ENCODE peak calls at places on chromosomes 1 and 21, in nine cellular contexts. S is IMR-90, G is prostate gland, Q is Peyer's patch, F is breast epithelium, P is SK-N-SH, E is heart right ventricle, V is adrenal gland, X is psoas muscle. J is an unnamed sample. For H3K4me1, the result is how much of the 10 kb centered on the place peaks cover.

GRCh38 chr1:31423418-31423947 is 10.5 kb downstream of the SERINC2 start:
- DNase-seq in S (no peak), G (no peak), Q (peak), F (no peak), P (no peak), E (no peak), V (no peak), X (no peak), J (no peak)

GRCh38 chr1:46697053-46697452 is 21.9 kb downstream of the EFCAB14 start:
- DNase-seq in S (peak), G (no peak), Q (no peak), F (no peak), P (no peak), E (no peak), V (no peak), X (no peak), J (no peak)

GRCh38 chr21:38498057-38498833 is at the start of gene ERG:
- DNase-seq in S (no peak), G (no peak), Q (no peak), F (no peak), P (no peak), E (peak), V (no peak), X (peak), J (no peak)

GRCh38 chr1:6823822-6824221 is 38.6 kb downstream of the CAMTA1 start:
- DNase-seq in S (no peak), G (no peak), Q (no peak), F (no peak), P (no peak), E (no peak), V (no peak), X (no peak), J (no peak)

GRCh38 chr1:167562697-167563096 is 9.1 kb upstream of the CREG1 start:
- DNase-seq in S (peak), G (no peak), Q (no peak), F (no peak), P (no peak), E (no peak), V (no peak), X (no peak), J (no peak)

GRCh38 chr1:16087733-16088132 is 14.3 kb upstream of the FAM131C start:
- DNase-seq in S (no peak), G (no peak), Q (no peak), F (no peak), P (no peak), E (no peak), V (no peak), X (no peak), J (peak)

GRCh38 chr21:25515484-25516405 is 91.5 kb downstream of the MRPL39 start:
- DNase-seq in S (peak), G (no peak), Q (no peak), F (no peak), P (no peak), E (no peak), V (no peak), X (no peak), J (no peak)

GRCh38 chr1:87684786-87685185 is 356.1 kb downstream of the LMO4 start:
- DNase-seq in S (peak), G (peak), Q (no peak), F (no peak), P (no peak), E (peak), V (peak), X (no peak), J (no peak)

GRCh38 chr1:163072658-163073057 is 3.5 kb downstream of the RGS4 start:
- DNase-seq in S (peak), G (no peak), Q (no peak), F (no peak), P (no peak), E (no peak), V (no peak), X (no peak), J (no peak)

GRCh38 chr1:24903560-24903954 is 26.5 kb downstream of the RUNX3 start:
- DNase-seq in S (no peak), G (no peak), Q (no peak), F (no peak), P (no peak), E (no peak), V (no peak), X (no peak), J (no peak)

GRCh38 chr1:48864913-48865312 is 88.2 kb upstream of the BEND5 start:
- DNase-seq in S (no peak), G (no peak), Q (no peak), F (no peak), P (no peak), E (no peak), V (no peak), X (no peak), J (peak)

GRCh38 chr1:110787328-110788071 is 85.4 kb upstream of the CD53 start:
- DNase-seq in S (no peak), G (no peak), Q (peak), F (no peak), P (no peak), E (no peak), V (no peak), X (no peak), J (no peak)

GRCh38 chr21:38505654-38506523 is 7.6 kb upstream of the ERG start:
- DNase-seq in S (peak), G (peak), Q (no peak), F (no peak), P (peak), E (no peak), V (peak), X (no peak), J (peak)

GRCh38 chr1:201649776-201650607 is 111.1 kb downstream of the NAV1 start:
- DNase-seq in S (peak), G (peak), Q (no peak), F (peak), P (peak), E (peak), V (peak), X (peak), J (peak)

GRCh38 chr1:31760422-31760900 is 3.7 kb downstream of the ADGRB2 start:
- DNase-seq in S (no peak), G (no peak), Q (no peak), F (no peak), P (peak), E (no peak), V (no peak), X (no peak), J (peak)

GRCh38 chr1:174692313-174692712 is 244.5 kb downstream of the GPR52 start:
- DNase-seq in S (peak), G (no peak), Q (no peak), F (no peak), P (no peak), E (no peak), V (peak), X (no peak), J (no peak)

GRCh38 chr1:244599937-244600350 is 53.0 kb upstream of the DESI2 start:
- DNase-seq in S (peak), G (no peak), Q (no peak), F (no peak), P (no peak), E (no peak), V (peak), X (no peak), J (no peak)

GRCh38 chr1:7831458-7831857 is 21.4 kb downstream of the UTS2 start:
- DNase-seq in S (no peak), G (no peak), Q (no peak), F (no peak), P (no peak), E (no peak), V (no peak), X (no peak), J (no peak)

GRCh38 chr21:32347887-32348450 is 44.8 kb downstream of the URB1 start:
- DNase-seq in S (no peak), G (no peak), Q (no peak), F (no peak), P (no peak), E (no peak), V (peak), X (no peak), J (no peak)

GRCh38 chr1:151399890-151400235 is 490 bp downstream of the PSMB4 start:
- DNase-seq in S (peak), G (no peak), Q (no peak), F (no peak), P (no peak), E (no peak), V (peak), X (peak), J (no peak)

GRCh38 chr21:42471206-42471605 is 24.8 kb downstream of the RSPH1 start:
- DNase-seq in S (no peak), G (no peak), Q (no peak), F (no peak), P (no peak), E (no peak), V (no peak), X (no peak), J (no peak)

GRCh38 chr1:200483491-200484143 is 73.8 kb upstream of the ZNF281 start:
- DNase-seq in S (peak), G (no peak), Q (no peak), F (no peak), P (peak), E (no peak), V (peak), X (no peak), J (peak)

GRCh38 chr1:55868026-55868425 is 652.9 kb upstream of the USP24 start:
- DNase-seq in S (peak), G (peak), Q (no peak), F (no peak), P (no peak), E (no peak), V (no peak), X (no peak), J (no peak)

GRCh38 chr1:157274698-157275534 is 136.7 kb upstream of the ETV3 start:
- DNase-seq in S (peak), G (no peak), Q (no peak), F (no peak), P (no peak), E (no peak), V (no peak), X (no peak), J (no peak)

GRCh38 chr1:96634863-96635262 is 86.7 kb upstream of the PTBP2 start:
- DNase-seq in S (peak), G (no peak), Q (no peak), F (no peak), P (no peak), E (no peak), V (no peak), X (no peak), J (no peak)

GRCh38 chr21:38721983-38722382 is 83.7 kb upstream of the ETS2 start:
- DNase-seq in S (no peak), G (no peak), Q (no peak), F (no peak), P (no peak), E (no peak), V (no peak), X (no peak), J (no peak)

GRCh38 chr1:39268112-39268581 is 63.7 kb downstream of the MACF1 start:
- DNase-seq in S (peak), G (peak), Q (peak), F (peak), P (no peak), E (no peak), V (peak), X (no peak), J (peak)

GRCh38 chr1:162696286-162696862 is 64.1 kb downstream of the DDR2 start:
- DNase-seq in S (peak), G (peak), Q (no peak), F (peak), P (peak), E (peak), V (peak), X (peak), J (peak)

GRCh38 chr1:55717111-55717510 is 501.9 kb upstream of the USP24 start:
- DNase-seq in S (peak), G (no peak), Q (no peak), F (no peak), P (no peak), E (no peak), V (no peak), X (no peak), J (no peak)

GRCh38 chr1:36224537-36225297 is 474 bp downstream of the THRAP3 start:
- DNase-seq in S (peak), G (no peak), Q (no peak), F (no peak), P (peak), E (peak), V (peak), X (no peak), J (peak)

GRCh38 chr1:112308716-112309115 is 87.3 kb upstream of the CTTNBP2NL start:
- DNase-seq in S (no peak), G (no peak), Q (no peak), F (no peak), P (no peak), E (no peak), V (no peak), X (no peak), J (no peak)

GRCh38 chr1:74266001-74266400 is 30.8 kb downstream of the TNNI3K start:
- DNase-seq in S (no peak), G (no peak), Q (no peak), F (no peak), P (no peak), E (no peak), V (no peak), X (no peak), J (no peak)

GRCh38 chr1:97947751-97948150 is 26.9 kb upstream of the DPYD start:
- DNase-seq in S (peak), G (no peak), Q (no peak), F (no peak), P (no peak), E (no peak), V (no peak), X (no peak), J (no peak)

GRCh38 chr1:201903135-201903534 is 14.4 kb downstream of the SHISA4 start:
- DNase-seq in S (peak), G (no peak), Q (no peak), F (peak), P (no peak), E (peak), V (no peak), X (peak), J (no peak)

GRCh38 chr1:201016211-201016651 is 7.3 kb downstream of the KIF21B start:
- DNase-seq in S (peak), G (no peak), Q (no peak), F (no peak), P (peak), E (peak), V (peak), X (no peak), J (no peak)

GRCh38 chr1:175195798-175196197 is 3.2 kb upstream of the KIAA0040 start:
- DNase-seq in S (no peak), G (peak), Q (no peak), F (no peak), P (no peak), E (no peak), V (no peak), X (no peak), J (no peak)

GRCh38 chr1:192615055-192615454 is 20.9 kb upstream of the RGS13 start:
- DNase-seq in S (no peak), G (no peak), Q (no peak), F (no peak), P (no peak), E (no peak), V (no peak), X (no peak), J (no peak)

GRCh38 chr1:63907051-63907450 is 133.2 kb downstream of the ROR1 start:
- DNase-seq in S (no peak), G (no peak), Q (no peak), F (no peak), P (no peak), E (no peak), V (no peak), X (no peak), J (no peak)
- H3K4me1 ChIP-seq in S (under half), G (under half), Q (under half), F (under half), P (under half), E (under half), V (under half), X (under half), J (under half)

DNA sequence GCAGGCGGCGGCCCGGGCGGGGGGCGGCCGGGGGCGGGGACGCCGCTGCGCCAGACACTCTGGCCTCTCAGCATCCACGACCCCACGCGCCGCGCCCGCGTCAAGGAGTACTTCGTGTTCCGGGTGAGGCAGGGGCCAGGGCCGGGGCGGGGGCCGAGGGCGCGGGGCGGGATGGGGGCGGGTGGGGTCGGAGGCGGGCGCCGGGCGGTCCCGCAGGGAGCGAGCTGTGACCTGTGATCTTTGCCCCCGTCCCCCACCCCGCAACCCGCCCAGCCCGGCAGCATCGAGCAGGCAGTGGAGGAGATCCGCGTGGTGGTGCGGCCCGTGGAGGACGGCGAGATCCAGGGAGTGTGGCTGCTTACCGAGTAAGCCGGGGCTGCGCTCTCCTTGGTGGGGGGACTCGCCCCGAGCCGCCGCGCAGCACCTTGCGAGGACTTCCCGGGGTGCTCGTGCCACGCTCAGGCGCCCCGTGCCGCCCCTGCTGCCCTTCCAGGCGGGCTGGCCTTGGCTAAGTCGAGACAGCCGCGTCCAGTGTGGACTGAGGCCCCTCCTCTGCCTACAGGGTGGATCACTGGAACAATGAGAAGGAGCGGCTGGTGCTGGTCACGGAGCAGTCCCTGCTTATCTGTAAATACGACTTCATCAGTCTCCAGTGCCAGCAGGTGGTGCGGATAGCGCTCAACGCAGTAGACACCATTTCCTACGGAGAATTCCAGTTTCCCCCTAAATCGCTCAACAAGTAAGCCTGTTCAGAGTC is 514 bp downstream of the TPRG1L start:
- DNase-seq in S (peak), G (peak), Q (peak), F (no peak), P (peak), E (peak), V (peak), X (no peak), J (no peak)
- TF ChIP-seq CTCF in S (no peak), G (no peak), Q (peak), F (no peak), P (no peak), E (no peak), V (no peak), X (no peak), J (no peak)

GRCh38 chr1:76079475-76080227 is 5.1 kb downstream of the ST6GALNAC3 start:
- DNase-seq in S (no peak), G (no peak), Q (no peak), F (no peak), P (no peak), E (no peak), V (no peak), X (no peak), J (no peak)

GRCh38 chr1:76074321-76075187 is at the start of gene ST6GALNAC3:
- DNase-seq in S (peak), G (peak), Q (peak), F (peak), P (peak), E (peak), V (peak), X (peak), J (peak)

GRCh38 chr1:76073471-76073870 is 1.1 kb upstream of the ST6GALNAC3 start:
- DNase-seq in S (peak), G (no peak), Q (no peak), F (no peak), P (no peak), E (no peak), V (no peak), X (no peak), J (no peak)

GRCh38 chr1:76075877-76076276 is 1.3 kb downstream of the ST6GALNAC3 start:
- DNase-seq in S (peak), G (no peak), Q (no peak), F (no peak), P (no peak), E (no peak), V (no peak), X (no peak), J (no peak)

DNA sequence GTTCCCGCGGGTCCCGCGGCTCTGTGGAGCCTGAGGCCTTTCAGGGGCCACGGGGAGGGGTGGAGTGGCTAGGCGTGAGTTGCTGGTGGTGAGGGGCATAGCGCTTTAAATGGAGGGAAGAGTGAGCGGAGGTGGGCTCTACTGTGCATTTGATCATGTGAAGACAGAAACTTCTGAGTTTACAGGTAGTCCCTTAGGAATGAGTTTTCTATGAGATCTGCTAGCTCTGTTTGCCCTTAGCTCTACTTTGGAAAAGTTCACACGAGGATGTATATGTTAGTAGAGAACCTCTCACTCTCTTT is 593 bp downstream of the ST6GALNAC3 start:
- DNase-seq in S (no peak), G (no peak), Q (no peak), F (no peak), P (no peak), E (no peak), V (no peak), X (no peak), J (no peak)
- H3K4me1 ChIP-seq in S (under half), G (under half), Q (under half), F (under half), P (under half), E (under half), V (under half), X (under half), J (under half)

GRCh38 chr21:14120091-14120734 is 90.5 kb downstream of the LIPI start:
- DNase-seq in S (peak), G (no peak), Q (no peak), F (no peak), P (peak), E (peak), V (peak), X (no peak), J (peak)
- TF ChIP-seq CTCF in S (peak), G (no peak), Q (peak), F (no peak), P (peak), E (peak), V (peak), X (peak), J (peak)

GRCh38 chr1:10419351-10419750 is 10.9 kb upstream of the CENPS start:
- DNase-seq in S (no peak), G (no peak), Q (no peak), F (no peak), P (no peak), E (no peak), V (no peak), X (no peak), J (no peak)

GRCh38 chr1:10415211-10415930 is 14.9 kb upstream of the CENPS start:
- DNase-seq in S (peak), G (no peak), Q (no peak), F (no peak), P (no peak), E (no peak), V (peak), X (no peak), J (no peak)
- H3K4me1 ChIP-seq in S (under half), G (under half), Q (under half), F (under half), P (under half), E (under half), V (under half), X (under half), J (under half)

J was measured in H9.